ENCODE peak calls at places on chromosomes 4 and X, in seven cellular contexts. S is effector memory CD8-positive, alpha-beta T cell; Y is AG08396; L is RPMI8226; K is iris pigment epithelial cell; F is NCI-H446; T is ELF-1. A is an unnamed sample.
A peak's percentile ranks its signal among the peaks of the same experiment; 100 is the strongest.

GRCh38 chrX:131262200-131262599 is 26.9 kb downstream of the IGSF1 start:
- DNase-seq in S (no peak), Y (no peak), L (no peak), K (no peak), T (no peak), F (no peak), A (no peak)

GRCh38 chr4:70544279-70544870 is 26.0 kb downstream of the AMTN start:
- DNase-seq in Y (peak; percentile 10), F (no peak), T (no peak), L (peak; percentile 41), S (no peak), K (peak; percentile 43), A (no peak)

GRCh38 chr4:172040766-172041165 is 227.6 kb downstream of the GALNTL6 start:
- DNase-seq in Y (no peak), L (no peak), S (no peak), K (no peak), T (no peak), F (no peak), A (no peak)

GRCh38 chrX:28697732-28698131 is 110.5 kb downstream of the IL1RAPL1 start:
- DNase-seq in K (no peak), S (no peak), T (no peak), L (no peak), F (no peak), Y (no peak), A (no peak)

GRCh38 chr4:129350800-129351199 is 254.8 kb downstream of the C4orf33 start:
- DNase-seq in L (no peak), Y (no peak), S (no peak), K (no peak), T (no peak), F (no peak), A (no peak)

GRCh38 chrX:54452920-54453319 is 12.7 kb downstream of the TSR2 start:
- DNase-seq in F (no peak), L (peak; percentile 39), S (no peak), T (peak; percentile 77), Y (no peak), K (peak; percentile 7), A (no peak)

GRCh38 chr4:144845411-144845810 is 199.5 kb downstream of the HHIP start:
- DNase-seq in L (no peak), K (no peak), Y (no peak), T (no peak), F (no peak), S (no peak), A (no peak)

GRCh38 chr4:73735231-73735630 is 5.1 kb upstream of the CXCL8 start:
- DNase-seq in S (no peak), K (peak; percentile 73), F (no peak), L (peak; percentile 34), Y (no peak), T (no peak), A (no peak)

GRCh38 chr4:71130827-71131603 is 137.6 kb downstream of the DCK start:
- DNase-seq in F (no peak), S (no peak), L (no peak), Y (peak; percentile 37), K (peak; percentile 62), T (no peak), A (no peak)

GRCh38 chr4:72886602-72887001 is 182.9 kb downstream of the COX18 start:
- DNase-seq in F (no peak), T (no peak), K (no peak), Y (peak; percentile 10), L (no peak), S (no peak), A (no peak)

GRCh38 chrX:43973249-43973672 is at the start of gene NDP:
- DNase-seq in S (no peak), F (no peak), Y (no peak), L (no peak), K (peak; percentile 9), T (peak; percentile 38), A (no peak)

GRCh38 chr4:83112678-83113428 is 1.7 kb downstream of the PLAC8 start:
- DNase-seq in Y (no peak), T (peak; percentile 20), F (no peak), L (peak; percentile 59), S (no peak), K (peak; percentile 82), A (peak; percentile 28)

GRCh38 chr4:172957216-172957615 is 211.4 kb upstream of the GALNT7 start:
- DNase-seq in L (no peak), Y (no peak), S (no peak), K (no peak), T (no peak), F (no peak), A (no peak)

GRCh38 chr4:94076498-94076897 is 131.2 kb upstream of the SMARCAD1 start:
- DNase-seq in S (no peak), K (no peak), T (no peak), F (no peak), L (no peak), Y (no peak), A (no peak)

GRCh38 chr4:158112612-158113011 is 60.2 kb downstream of the GASK1B start:
- DNase-seq in S (no peak), T (no peak), L (no peak), Y (no peak), F (no peak), K (no peak), A (no peak)

A was measured in T-helper 2 cell treated with Interferon-gamma antibody and Interleukin-4, amounts not matched to agents 5 μg/mL and 100 μg/mL, for 36 hours.